ENCODE peak calls at places on chromosome 10, in seven cellular contexts. Y, S, R, G, K, Q and A are unnamed samples. For H3K4me1, the result is how much of the 10 kb centered on the place peaks cover.

GRCh38 chr10:94439275-94439861 is 37.0 kb downstream of the TBC1D12 start:
- DNase-seq in Y (no peak), S (no peak), R (peak), G (no peak), K (no peak), Q (no peak), A (no peak)

GRCh38 chr10:123150229-123150985 is 2.5 kb downstream of the HMX2 start:
- DNase-seq in Y (no peak), S (no peak), R (no peak), G (no peak), K (peak), Q (no peak), A (no peak)

GRCh38 chr10:129952771-129953489 is 11.1 kb downstream of the EBF3 start:
- DNase-seq in Y (no peak), S (no peak), R (peak), G (no peak), K (no peak), Q (no peak), A (no peak)

GRCh38 chr10:103820101-103821062 is 35.0 kb downstream of the SH3PXD2A start:
- DNase-seq in Y (no peak), S (peak), R (peak), G (peak), K (peak), Q (no peak), A (peak)

GRCh38 chr10:75596930-75597629 is 165.7 kb downstream of the LRMDA start:
- DNase-seq in Y (no peak), S (no peak), R (no peak), G (no peak), K (no peak), Q (no peak), A (no peak)

GRCh38 chr10:78623577-78624215 is 445.1 kb upstream of the ZMIZ1 start:
- DNase-seq in Y (no peak), S (peak), R (peak), G (no peak), K (no peak), Q (peak), A (no peak)

GRCh38 chr10:116542007-116542677 is 3.6 kb upstream of the PNLIP start:
- DNase-seq in Y (no peak), S (no peak), R (no peak), G (no peak), K (no peak), Q (no peak), A (no peak)

GRCh38 chr10:77397103-77397502 is 240.5 kb downstream of the KCNMA1 start:
- DNase-seq in Y (no peak), S (no peak), R (no peak), G (no peak), K (no peak), Q (no peak), A (no peak)

GRCh38 chr10:102412293-102412692 is 6.3 kb downstream of the PSD start:
- DNase-seq in Y (no peak), S (no peak), R (no peak), G (no peak), K (no peak), Q (no peak), A (no peak)

GRCh38 chr10:126135177-126135576 is 238.8 kb downstream of the FANK1 start:
- DNase-seq in Y (no peak), S (no peak), R (peak), G (no peak), K (no peak), Q (no peak), A (no peak)

GRCh38 chr10:100981178-100981710 is 6.1 kb downstream of the MRPL43 start:
- DNase-seq in Y (no peak), S (no peak), R (no peak), G (no peak), K (no peak), Q (no peak), A (no peak)

GRCh38 chr10:79984851-79985250 is 35.9 kb upstream of the SFTPD start:
- DNase-seq in Y (no peak), S (peak), R (no peak), G (no peak), K (no peak), Q (peak), A (no peak)

GRCh38 chr10:52146766-52147165 is 167.3 kb upstream of the DKK1 start:
- DNase-seq in Y (no peak), S (no peak), R (peak), G (no peak), K (no peak), Q (no peak), A (no peak)

GRCh38 chr10:13099144-13099665 is 758 bp upstream of the OPTN start:
- DNase-seq in Y (peak), S (peak), R (peak), G (peak), K (peak), Q (peak), A (peak)

GRCh38 chr10:25467861-25468260 is 293.1 kb downstream of the GPR158 start:
- DNase-seq in Y (no peak), S (no peak), R (no peak), G (no peak), K (no peak), Q (no peak), A (no peak)

GRCh38 chr10:61952028-61952638 is 50.6 kb downstream of the ARID5B start:
- DNase-seq in Y (no peak), S (no peak), R (no peak), G (no peak), K (no peak), Q (no peak), A (no peak)

GRCh38 chr10:102776779-102777417 is 33.1 kb downstream of the WBP1L start:
- DNase-seq in Y (peak), S (peak), R (peak), G (peak), K (peak), Q (peak), A (peak)

GRCh38 chr10:86251426-86251825 is 115.2 kb downstream of the GRID1 start:
- DNase-seq in Y (no peak), S (no peak), R (no peak), G (no peak), K (no peak), Q (peak), A (no peak)

GRCh38 chr10:13555884-13556529 is 27.2 kb upstream of the BEND7 start:
- DNase-seq in Y (no peak), S (no peak), R (no peak), G (no peak), K (no peak), Q (no peak), A (no peak)

GRCh38 chr10:86648706-86649426 is 5.5 kb upstream of the OPN4 start:
- DNase-seq in Y (no peak), S (no peak), R (peak), G (peak), K (peak), Q (peak), A (no peak)

GRCh38 chr10:71860243-71861029 is 9.4 kb upstream of the PSAP start:
- DNase-seq in Y (peak), S (peak), R (peak), G (peak), K (peak), Q (peak), A (peak)

GRCh38 chr10:6600224-6600987 is 20.3 kb upstream of the PRKCQ start:
- DNase-seq in Y (no peak), S (no peak), R (no peak), G (no peak), K (no peak), Q (no peak), A (no peak)

GRCh38 chr10:50593523-50593922 is 30.2 kb downstream of the SGMS1 start:
- DNase-seq in Y (no peak), S (no peak), R (peak), G (no peak), K (no peak), Q (no peak), A (no peak)

DNA sequence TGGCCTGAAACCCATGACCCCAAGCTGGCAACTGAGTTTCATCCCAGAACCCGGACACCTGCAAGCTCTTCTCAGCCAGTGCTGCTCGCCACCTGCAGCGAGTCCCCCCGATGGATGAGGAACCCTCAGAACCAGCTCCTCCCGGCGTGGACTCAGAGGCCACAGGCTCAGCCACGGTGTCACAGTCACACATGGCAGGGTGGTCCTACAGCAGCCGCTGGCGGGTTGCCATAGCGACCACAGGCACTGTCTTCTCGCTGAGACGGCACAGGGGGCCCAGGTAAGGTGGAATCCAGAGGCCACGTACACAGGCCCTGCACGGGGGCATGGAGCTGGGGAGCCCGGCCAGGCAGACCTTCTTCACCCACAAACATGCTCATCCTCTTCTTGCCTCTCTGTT is 53.4 kb downstream of the DPYSL4 start:
- DNase-seq in Y (no peak), S (no peak), R (no peak), G (no peak), K (no peak), Q (no peak), A (no peak)
- H3K4me1 ChIP-seq in Y (under half), S (under half), R (under half), G (under half), K (under half), Q (under half), A (under half)

DNA sequence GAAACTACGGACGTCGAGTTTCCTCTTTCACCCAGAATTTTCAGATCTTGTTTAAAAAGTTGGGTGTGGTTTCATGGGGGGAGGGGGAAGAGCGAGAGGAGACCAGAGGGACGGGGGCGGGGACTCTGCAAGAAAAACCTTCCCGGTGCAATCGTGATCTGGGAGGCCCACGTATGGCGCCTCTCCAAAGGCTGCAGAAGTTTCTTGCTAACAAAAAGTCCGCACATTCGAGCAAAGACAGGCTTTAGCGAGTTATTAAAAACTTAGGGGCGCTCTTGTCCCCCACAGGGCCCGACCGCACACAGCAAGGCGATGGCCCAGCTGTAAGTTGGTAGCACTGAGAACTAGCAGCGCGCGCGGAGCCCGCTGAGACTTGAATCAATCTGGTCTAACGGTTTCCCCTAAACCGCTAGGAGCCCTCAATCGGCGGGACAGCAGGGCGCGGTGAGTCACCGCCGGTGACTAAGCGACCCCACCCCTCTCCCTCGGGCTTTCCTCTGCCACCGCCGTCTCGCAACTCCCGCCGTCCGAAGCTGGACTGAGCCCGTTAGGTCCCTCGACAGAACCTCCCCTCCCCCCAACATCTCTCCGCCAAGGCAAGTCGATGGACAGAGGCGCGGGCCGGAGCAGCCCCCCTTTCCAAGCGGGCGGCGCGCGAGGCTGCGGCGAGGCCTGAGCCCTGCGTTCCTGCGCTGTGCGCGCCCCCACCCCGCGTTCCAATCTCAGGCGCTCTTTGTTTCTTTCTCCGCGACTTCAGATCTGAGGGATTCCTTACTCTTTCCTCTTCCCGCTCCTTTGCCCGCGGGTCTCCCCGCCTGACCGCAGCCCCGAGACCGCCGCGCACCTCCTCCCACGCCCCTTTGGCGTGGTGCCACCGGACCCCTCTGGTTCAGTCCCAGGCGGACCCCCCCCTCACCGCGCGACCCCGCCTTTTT is at the start of gene VIM:
- DNase-seq in Y (peak), S (peak), R (peak), G (peak), K (peak), Q (peak), A (peak)
- TF ChIP-seq POLR2A in Y (no peak), S (no peak), R (peak), G (peak), K (peak), Q (no peak), A (no peak)

GRCh38 chr10:5592070-5592469 is 67.3 kb downstream of the CALML3 start:
- DNase-seq in Y (no peak), S (no peak), R (no peak), G (no peak), K (no peak), Q (no peak), A (no peak)
- H3K4me1 ChIP-seq in Y (under half), S (under half), R (under half), G (under half), K (under half), Q (under half), A (under half)

GRCh38 chr10:109932391-109932790 is 9.1 kb upstream of the XPNPEP1 start:
- DNase-seq in Y (no peak), S (no peak), R (peak), G (no peak), K (no peak), Q (no peak), A (no peak)
- TF ChIP-seq POLR2A in Y (no peak), S (no peak), R (no peak), G (no peak), K (no peak), Q (no peak), A (no peak)